ENCODE peak calls at places on chromosomes 16 and 17, in four cellular contexts. One of them, this sample, is unnamed.

GRCh38 chr17:73546770-73547345 is 97.4 kb downstream of the SDK2 start:
- DNase-seq in heart right ventricle: peak
- DNase-seq in cardiac fibroblast: peak
- DNase-seq in kidney: no peak
- DNase-seq in this sample: peak

GRCh38 chr17:45248132-45248936 is 13.6 kb downstream of the SPATA32 start:
- DNase-seq in heart right ventricle: no peak
- DNase-seq in cardiac fibroblast: no peak
- DNase-seq in kidney: peak
- DNase-seq in this sample: peak

GRCh38 chr16:78608305-78608776 is 508.9 kb downstream of the WWOX start:
- DNase-seq in kidney: no peak
- DNase-seq in heart right ventricle: no peak
- DNase-seq in cardiac fibroblast: no peak
- DNase-seq in this sample: no peak

GRCh38 chr17:81035389-81036127 is 607 bp downstream of the BAIAP2 start:
- DNase-seq in heart right ventricle: no peak
- DNase-seq in cardiac fibroblast: peak
- DNase-seq in kidney: peak
- DNase-seq in this sample: peak

GRCh38 chr17:40495140-40495539 is 6.3 kb downstream of the TNS4 start:
- DNase-seq in kidney: no peak
- DNase-seq in heart right ventricle: no peak
- DNase-seq in cardiac fibroblast: no peak
- DNase-seq in this sample: no peak

GRCh38 chr16:11734653-11735043 is 8.0 kb downstream of the TXNDC11 start:
- DNase-seq in cardiac fibroblast: no peak
- DNase-seq in kidney: no peak
- DNase-seq in heart right ventricle: no peak
- DNase-seq in this sample: no peak

GRCh38 chr16:50067290-50067853 is 1.6 kb downstream of the HEATR3 start:
- DNase-seq in kidney: no peak
- DNase-seq in heart right ventricle: no peak
- DNase-seq in cardiac fibroblast: peak
- DNase-seq in this sample: peak

GRCh38 chr17:56773124-56773523 is 60.6 kb downstream of the C17orf67 start:
- DNase-seq in cardiac fibroblast: no peak
- DNase-seq in kidney: no peak
- DNase-seq in heart right ventricle: no peak
- DNase-seq in this sample: no peak

GRCh38 chr16:81786321-81786720 is 7.2 kb downstream of the PLCG2 start:
- DNase-seq in cardiac fibroblast: no peak
- DNase-seq in heart right ventricle: no peak
- DNase-seq in kidney: no peak
- DNase-seq in this sample: no peak

GRCh38 chr16:50425648-50426047 is 56.9 kb upstream of the BRD7 start:
- DNase-seq in kidney: no peak
- DNase-seq in heart right ventricle: no peak
- DNase-seq in cardiac fibroblast: no peak
- DNase-seq in this sample: no peak

GRCh38 chr17:63116967-63117366 is 150.9 kb downstream of the TANC2 start:
- DNase-seq in cardiac fibroblast: peak
- DNase-seq in kidney: peak
- DNase-seq in heart right ventricle: no peak
- DNase-seq in this sample: no peak

GRCh38 chr17:48541574-48542113 is 3.3 kb downstream of the HOXB2 start:
- DNase-seq in kidney: peak
- DNase-seq in heart right ventricle: peak
- DNase-seq in cardiac fibroblast: peak
- DNase-seq in this sample: peak

GRCh38 chr16:10808218-10808617 is 10.4 kb downstream of the TVP23A start:
- DNase-seq in kidney: no peak
- DNase-seq in cardiac fibroblast: no peak
- DNase-seq in heart right ventricle: no peak
- DNase-seq in this sample: no peak

GRCh38 chr16:54282923-54283734 is 3.5 kb downstream of the IRX3 start:
- DNase-seq in heart right ventricle: no peak
- DNase-seq in kidney: peak
- DNase-seq in cardiac fibroblast: no peak
- DNase-seq in this sample: no peak

GRCh38 chr17:74148446-74148845 is 55.0 kb upstream of the RPL38 start:
- DNase-seq in heart right ventricle: no peak
- DNase-seq in kidney: no peak
- DNase-seq in cardiac fibroblast: no peak
- DNase-seq in this sample: no peak

GRCh38 chr17:67619555-67619954 is 98.2 kb upstream of the NOL11 start:
- DNase-seq in heart right ventricle: no peak
- DNase-seq in kidney: no peak
- DNase-seq in cardiac fibroblast: no peak
- DNase-seq in this sample: no peak

GRCh38 chr17:45812102-45812501 is 28.0 kb downstream of the CRHR1 start:
- DNase-seq in cardiac fibroblast: peak
- DNase-seq in heart right ventricle: no peak
- DNase-seq in kidney: no peak
- DNase-seq in this sample: no peak

GRCh38 chr17:77160032-77160876 is 19.5 kb downstream of the SEC14L1 start:
- DNase-seq in heart right ventricle: no peak
- DNase-seq in kidney: no peak
- DNase-seq in cardiac fibroblast: peak
- DNase-seq in this sample: no peak

GRCh38 chr16:72467157-72467759 is 295.3 kb upstream of the PMFBP1 start:
- DNase-seq in cardiac fibroblast: peak
- DNase-seq in kidney: no peak
- DNase-seq in heart right ventricle: no peak
- DNase-seq in this sample: peak

GRCh38 chr17:64129515-64129764 is 504 bp downstream of the ERN1 start:
- DNase-seq in heart right ventricle: no peak
- DNase-seq in cardiac fibroblast: no peak
- DNase-seq in kidney: no peak
- DNase-seq in this sample: no peak

GRCh38 chr17:28641579-28641978 is 3.4 kb downstream of the BLTP2 start:
- DNase-seq in cardiac fibroblast: no peak
- DNase-seq in kidney: no peak
- DNase-seq in heart right ventricle: no peak
- DNase-seq in this sample: no peak

GRCh38 chr17:79925242-79925957 is 86.2 kb upstream of the CBX4 start:
- DNase-seq in cardiac fibroblast: peak
- DNase-seq in heart right ventricle: peak
- DNase-seq in kidney: peak
- DNase-seq in this sample: no peak

GRCh38 chr16:8867483-8868271 is 1.1 kb downstream of the CARHSP1 start:
- DNase-seq in cardiac fibroblast: no peak
- DNase-seq in kidney: no peak
- DNase-seq in heart right ventricle: peak
- DNase-seq in this sample: peak

DNA sequence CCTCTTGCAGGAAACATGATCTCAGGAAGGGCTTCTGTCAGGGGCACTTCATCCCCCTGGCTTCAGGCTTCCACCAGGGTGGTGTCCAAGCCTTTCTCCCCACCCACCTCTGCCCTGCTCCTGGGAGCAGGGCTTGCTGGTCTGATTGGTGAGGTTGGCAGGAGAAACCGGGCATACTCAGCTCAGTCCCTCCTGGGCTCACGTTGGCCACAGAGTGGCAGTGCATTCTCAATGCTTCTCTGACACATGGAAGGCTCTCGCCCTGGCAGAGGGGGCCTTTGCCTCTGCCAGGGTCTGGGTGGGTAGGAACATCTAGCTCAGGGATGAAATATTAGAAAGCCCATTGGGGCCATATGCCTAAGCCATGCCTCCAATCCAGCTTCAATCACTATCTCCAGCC is 142.8 kb downstream of the AXIN2 start:
- DNase-seq in kidney: no peak
- DNase-seq in cardiac fibroblast: no peak
- DNase-seq in heart right ventricle: no peak
- DNase-seq in this sample: no peak
- TF ChIP-seq CTCF in kidney: no peak
- TF ChIP-seq CTCF in cardiac fibroblast: no peak
- TF ChIP-seq CTCF in heart right ventricle: peak
- TF ChIP-seq CTCF in this sample: no peak

GRCh38 chr17:61411114-61411943 is 11.7 kb downstream of the TBX2 start:
- DNase-seq in kidney: peak
- DNase-seq in cardiac fibroblast: peak
- DNase-seq in heart right ventricle: peak
- DNase-seq in this sample: peak
- TF ChIP-seq CTCF in kidney: no peak
- TF ChIP-seq CTCF in cardiac fibroblast: no peak
- TF ChIP-seq CTCF in heart right ventricle: peak
- TF ChIP-seq CTCF in this sample: peak

GRCh38 chr16:28924762-28925385 is at the start of gene RABEP2:
- DNase-seq in kidney: peak
- DNase-seq in cardiac fibroblast: peak
- DNase-seq in heart right ventricle: peak
- DNase-seq in this sample: peak

GRCh38 chr16:28927815-28928214 is 2.8 kb upstream of the RABEP2 start:
- DNase-seq in cardiac fibroblast: no peak
- DNase-seq in heart right ventricle: no peak
- DNase-seq in kidney: no peak
- DNase-seq in this sample: no peak

GRCh38 chr16:28923652-28924398 is 1.2 kb downstream of the RABEP2 start:
- DNase-seq in cardiac fibroblast: no peak
- DNase-seq in heart right ventricle: no peak
- DNase-seq in kidney: no peak
- DNase-seq in this sample: no peak

GRCh38 chr16:28924399-28924761 is 658 bp downstream of the RABEP2 start:
- DNase-seq in kidney: no peak
- DNase-seq in heart right ventricle: no peak
- DNase-seq in cardiac fibroblast: no peak
- DNase-seq in this sample: no peak

GRCh38 chr16:28925386-28926228 is 569 bp upstream of the RABEP2 start:
- DNase-seq in heart right ventricle: peak
- DNase-seq in cardiac fibroblast: peak
- DNase-seq in kidney: peak
- DNase-seq in this sample: peak
- TF ChIP-seq CTCF in heart right ventricle: no peak
- TF ChIP-seq CTCF in cardiac fibroblast: no peak
- TF ChIP-seq CTCF in kidney: no peak
- TF ChIP-seq CTCF in this sample: no peak

GRCh38 chr17:78736526-78737079 is 45.5 kb downstream of the CYTH1 start:
- DNase-seq in heart right ventricle: peak
- DNase-seq in cardiac fibroblast: no peak
- DNase-seq in kidney: peak
- DNase-seq in this sample: peak
- TF ChIP-seq CTCF in heart right ventricle: peak
- TF ChIP-seq CTCF in cardiac fibroblast: no peak
- TF ChIP-seq CTCF in kidney: no peak
- TF ChIP-seq CTCF in this sample: no peak

GRCh38 chr16:85546585-85547447 is 66.3 kb upstream of the GSE1 start:
- DNase-seq in cardiac fibroblast: no peak
- DNase-seq in heart right ventricle: no peak
- DNase-seq in kidney: no peak
- DNase-seq in this sample: no peak
- TF ChIP-seq CTCF in cardiac fibroblast: no peak
- TF ChIP-seq CTCF in heart right ventricle: peak
- TF ChIP-seq CTCF in kidney: no peak
- TF ChIP-seq CTCF in this sample: no peak

DNA sequence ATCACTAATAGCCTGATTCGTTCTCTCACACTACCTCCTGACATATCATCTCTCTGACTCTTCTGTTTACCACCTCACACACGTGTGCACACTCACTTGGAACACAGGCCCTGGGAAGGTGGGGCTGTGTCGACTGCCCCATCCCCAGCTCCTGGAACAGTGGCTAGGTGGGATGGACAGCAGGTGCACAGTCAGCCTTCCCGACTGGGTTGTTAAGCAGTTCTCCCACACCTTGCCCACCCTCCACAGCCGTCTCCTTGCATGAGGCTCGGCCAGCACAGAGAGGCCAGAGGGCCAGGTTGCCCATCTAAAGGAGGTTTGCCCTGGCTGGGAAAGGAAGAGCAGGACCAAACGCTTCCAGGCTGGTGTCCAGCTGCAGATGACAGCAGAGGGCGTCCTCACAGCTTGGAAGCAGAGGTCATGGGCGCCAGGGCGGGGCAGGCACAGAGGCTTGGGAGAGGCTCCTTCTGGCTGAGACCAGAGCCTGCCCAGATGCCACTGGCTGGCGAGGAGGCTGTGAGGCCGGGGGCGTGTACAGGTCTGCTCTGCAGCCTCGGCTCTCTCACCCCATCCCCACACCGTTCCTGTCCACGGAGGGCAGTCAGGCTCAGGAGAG is 92.8 kb downstream of the AMFR start:
- DNase-seq in kidney: peak
- DNase-seq in cardiac fibroblast: peak
- DNase-seq in heart right ventricle: peak
- DNase-seq in this sample: peak
- TF ChIP-seq CTCF in kidney: peak
- TF ChIP-seq CTCF in cardiac fibroblast: peak
- TF ChIP-seq CTCF in heart right ventricle: peak
- TF ChIP-seq CTCF in this sample: no peak

This sample was measured in activated CD8-positive, alpha-beta T cell treated with anti-CD3 and anti-CD28 coated beads for 36 hours.